ENCODE peak calls at places on chromosome 15, in five cellular contexts. One of them, this sample, is unnamed.
A peak's percentile ranks its signal among the peaks of the same experiment; 100 is the strongest.

GRCh38 chr15:67116742-67117141 is 51.3 kb downstream of the SMAD3 start:
- DNase-seq in IMR-90: peak; percentile 73
- DNase-seq in ovary: no peak
- DNase-seq in stomach: no peak
- DNase-seq in testis: no peak
- DNase-seq in this sample: no peak

GRCh38 chr15:22942877-22943276 is 37.3 kb downstream of the CYFIP1 start:
- DNase-seq in IMR-90: no peak
- DNase-seq in ovary: no peak
- DNase-seq in stomach: no peak
- DNase-seq in testis: no peak
- DNase-seq in this sample: no peak

GRCh38 chr15:67820992-67821783 is 4.1 kb upstream of the SKOR1 start:
- DNase-seq in IMR-90: peak; percentile 51
- DNase-seq in ovary: peak; percentile 82
- DNase-seq in stomach: peak; percentile 47
- DNase-seq in testis: peak; percentile 66
- DNase-seq in this sample: peak; percentile 46

GRCh38 chr15:70264014-70264492 is 166.3 kb upstream of the TLE3 start:
- DNase-seq in IMR-90: no peak
- DNase-seq in ovary: peak; percentile 44
- DNase-seq in stomach: no peak
- DNase-seq in testis: peak; percentile 31
- DNase-seq in this sample: no peak

GRCh38 chr15:50183112-50183794 is 1.3 kb downstream of the SLC27A2 start:
- DNase-seq in IMR-90: no peak
- DNase-seq in ovary: no peak
- DNase-seq in stomach: no peak
- DNase-seq in testis: no peak
- DNase-seq in this sample: no peak

GRCh38 chr15:51750942-51751686 is at the start of gene TMOD2:
- DNase-seq in IMR-90: peak; percentile 26
- DNase-seq in ovary: peak; percentile 63
- DNase-seq in stomach: peak; percentile 53
- DNase-seq in testis: peak; percentile 55
- DNase-seq in this sample: peak; percentile 62

GRCh38 chr15:65939901-65940617 is 70.8 kb downstream of the RAB11A start:
- DNase-seq in IMR-90: peak; percentile 79
- DNase-seq in ovary: no peak
- DNase-seq in stomach: peak; percentile 52
- DNase-seq in testis: no peak
- DNase-seq in this sample: peak; percentile 10

GRCh38 chr15:96326551-96327154 is 3.8 kb upstream of the NR2F2 start:
- DNase-seq in IMR-90: no peak
- DNase-seq in ovary: peak; percentile 70
- DNase-seq in stomach: peak; percentile 61
- DNase-seq in testis: no peak
- DNase-seq in this sample: no peak

GRCh38 chr15:98609144-98609852 is 39.0 kb upstream of the IGF1R start:
- DNase-seq in IMR-90: peak; percentile 40
- DNase-seq in ovary: no peak
- DNase-seq in stomach: no peak
- DNase-seq in testis: no peak
- DNase-seq in this sample: no peak

GRCh38 chr15:43922021-43922420 is 95.2 kb downstream of the WDR76 start:
- DNase-seq in IMR-90: peak; percentile 73
- DNase-seq in ovary: no peak
- DNase-seq in stomach: no peak
- DNase-seq in testis: no peak
- DNase-seq in this sample: no peak

GRCh38 chr15:29937956-29938355 is 115.7 kb upstream of the TJP1 start:
- DNase-seq in IMR-90: peak; percentile 91
- DNase-seq in ovary: no peak
- DNase-seq in stomach: no peak
- DNase-seq in testis: no peak
- DNase-seq in this sample: no peak

DNA sequence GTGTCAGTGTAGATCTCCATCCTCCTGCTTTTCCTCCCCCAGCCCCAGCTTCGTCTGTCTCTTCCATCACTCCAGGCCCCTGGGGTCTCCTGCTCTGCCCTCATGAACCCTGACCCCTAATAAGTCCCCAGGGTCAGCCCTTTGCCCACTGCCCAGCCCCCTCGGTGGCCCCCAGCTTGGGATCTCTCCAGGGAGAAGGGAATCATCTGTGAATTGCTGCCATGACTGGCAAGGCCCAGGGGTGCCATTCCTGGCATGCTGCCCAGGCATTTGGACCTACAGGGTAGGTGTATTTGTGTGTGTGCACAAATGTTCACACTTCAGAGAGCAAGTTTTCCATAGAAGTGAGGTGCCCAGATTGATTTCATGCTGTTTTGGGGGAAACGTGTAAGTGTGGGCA is 5.9 kb upstream of the TBC1D21 start:
- DNase-seq in IMR-90: no peak
- DNase-seq in ovary: peak; percentile 60
- DNase-seq in stomach: no peak
- DNase-seq in testis: no peak
- DNase-seq in this sample: no peak
- H3K27me3 ChIP-seq in IMR-90: peaks cover 66% of the 10 kb centered on the region
- H3K27me3 ChIP-seq in ovary: no peaks in the 10 kb centered on the region
- H3K27me3 ChIP-seq in stomach: no peaks in the 10 kb centered on the region
- H3K27me3 ChIP-seq in testis: no peaks in the 10 kb centered on the region
- H3K27me3 ChIP-seq in this sample: no peaks in the 10 kb centered on the region

GRCh38 chr15:56933420-56934210 is 15.2 kb downstream of the TCF12 start:
- DNase-seq in IMR-90: no peak
- DNase-seq in ovary: no peak
- DNase-seq in stomach: no peak
- DNase-seq in testis: no peak
- DNase-seq in this sample: no peak

GRCh38 chr15:56929389-56929788 is 10.9 kb downstream of the TCF12 start:
- DNase-seq in IMR-90: peak; percentile 81
- DNase-seq in ovary: no peak
- DNase-seq in stomach: no peak
- DNase-seq in testis: no peak
- DNase-seq in this sample: no peak

GRCh38 chr15:56931674-56932507 is 13.4 kb downstream of the TCF12 start:
- DNase-seq in IMR-90: no peak
- DNase-seq in ovary: no peak
- DNase-seq in stomach: no peak
- DNase-seq in testis: no peak
- DNase-seq in this sample: no peak

GRCh38 chr15:56929933-56930332 is 11.5 kb downstream of the TCF12 start:
- DNase-seq in IMR-90: no peak
- DNase-seq in ovary: no peak
- DNase-seq in stomach: no peak
- DNase-seq in testis: no peak
- DNase-seq in this sample: no peak

DNA sequence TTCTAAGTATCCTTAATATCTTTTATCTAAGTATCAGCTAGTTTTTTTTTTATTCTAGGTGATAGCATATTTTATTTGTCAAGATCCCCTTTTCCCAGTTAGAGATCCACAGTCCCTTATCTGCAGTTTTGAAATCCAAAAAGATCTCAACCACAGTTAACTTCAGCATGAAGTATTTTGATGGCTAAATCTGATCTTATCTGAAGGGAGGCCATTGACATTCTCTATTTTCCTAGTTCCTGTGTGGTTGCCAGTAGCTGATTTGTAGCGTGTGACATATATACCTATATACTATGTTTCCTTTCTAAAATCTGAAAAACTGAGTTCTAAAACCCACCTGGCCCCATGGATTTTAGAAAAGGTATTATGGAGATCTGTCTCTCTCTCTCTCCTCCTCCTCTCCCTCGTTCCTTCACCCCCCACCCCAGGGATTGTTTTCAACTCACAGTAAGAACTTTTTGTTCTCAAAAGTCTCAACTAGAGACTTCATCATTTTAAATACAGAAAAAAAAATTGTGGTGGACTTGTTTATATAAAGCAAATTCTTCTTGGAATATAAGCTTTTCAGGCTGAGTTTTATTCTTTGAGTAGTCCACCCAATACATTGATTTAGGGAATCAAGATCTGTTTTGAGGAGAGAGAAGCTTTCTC is 12.3 kb downstream of the TCF12 start:
- DNase-seq in IMR-90: peak; percentile 22
- DNase-seq in ovary: no peak
- DNase-seq in stomach: no peak
- DNase-seq in testis: peak; percentile 25
- DNase-seq in this sample: no peak
- H3K4me3 ChIP-seq in IMR-90: no peak overlapping the region
- H3K4me3 ChIP-seq in ovary: no peak overlapping the region
- H3K4me3 ChIP-seq in stomach: no peak overlapping the region
- H3K4me3 ChIP-seq in testis: no peak overlapping the region
- H3K4me3 ChIP-seq in this sample: no peak overlapping the region

DNA sequence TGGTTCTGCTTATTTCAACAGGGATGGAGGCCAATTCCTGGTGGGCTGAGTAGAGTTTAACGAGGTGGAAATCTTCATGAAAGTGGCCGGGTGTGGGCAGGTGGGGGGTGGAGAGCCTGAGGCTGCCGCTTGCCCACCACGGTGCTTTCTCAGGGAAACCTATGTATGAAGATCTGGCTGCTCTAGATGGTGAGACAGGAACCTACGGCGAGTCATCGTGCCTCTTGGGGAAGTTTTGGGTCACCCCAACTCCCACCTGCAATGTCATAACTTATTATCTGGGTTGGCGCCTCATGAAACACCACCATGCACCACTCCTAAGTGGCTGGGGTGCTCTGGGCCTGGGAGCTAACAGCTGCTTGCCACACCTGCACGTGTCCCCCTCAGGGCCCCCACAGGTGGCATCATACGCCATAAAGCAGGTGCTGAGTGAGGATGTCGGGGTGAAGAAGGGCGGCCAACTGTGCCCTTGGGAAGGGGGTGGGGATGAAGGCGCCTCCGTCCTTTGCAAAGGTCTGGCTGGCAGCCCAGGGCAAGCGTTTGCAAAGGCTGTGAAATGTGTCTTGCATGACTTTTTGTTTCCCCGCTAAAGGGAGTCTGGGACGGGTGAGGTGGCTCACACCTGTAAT is 27.9 kb upstream of the SNRPA1 start:
- DNase-seq in IMR-90: no peak
- DNase-seq in ovary: no peak
- DNase-seq in stomach: no peak
- DNase-seq in testis: no peak
- DNase-seq in this sample: peak; percentile 3
- TF ChIP-seq POLR2A in IMR-90: no peak
- TF ChIP-seq POLR2A in ovary: no peak
- TF ChIP-seq POLR2A in stomach: no peak
- TF ChIP-seq POLR2A in testis: no peak
- TF ChIP-seq POLR2A in this sample: no peak

DNA sequence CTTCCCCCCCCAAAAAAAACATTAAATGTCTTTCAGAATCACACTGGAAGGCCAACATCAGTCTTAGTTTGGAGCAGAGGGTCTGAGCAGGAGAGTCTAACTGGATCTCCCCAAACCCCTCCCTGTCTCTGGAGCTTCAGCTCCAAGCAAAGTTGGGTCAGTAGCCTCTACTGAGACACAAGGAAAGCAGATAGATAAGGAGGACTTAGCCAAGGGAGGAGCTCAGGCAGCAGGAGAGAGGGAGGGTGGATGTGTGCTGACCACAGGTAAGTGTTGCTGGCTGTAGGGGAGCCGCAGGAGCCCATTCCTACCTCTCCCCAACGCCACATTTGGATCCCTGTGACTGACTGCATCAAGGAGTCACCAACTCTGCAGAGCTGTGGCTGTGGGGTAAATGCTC is 7.0 kb downstream of the PLCB2 start:
- DNase-seq in IMR-90: no peak
- DNase-seq in ovary: no peak
- DNase-seq in stomach: no peak
- DNase-seq in testis: no peak
- DNase-seq in this sample: no peak
- H3K27me3 ChIP-seq in IMR-90: peaks cover 66% of the 10 kb centered on the region
- H3K27me3 ChIP-seq in ovary: no peaks in the 10 kb centered on the region
- H3K27me3 ChIP-seq in stomach: no peaks in the 10 kb centered on the region
- H3K27me3 ChIP-seq in testis: no peaks in the 10 kb centered on the region
- H3K27me3 ChIP-seq in this sample: no peaks in the 10 kb centered on the region

GRCh38 chr15:80127911-80128310 is 24.9 kb upstream of the FAH start:
- DNase-seq in IMR-90: peak; percentile 59
- DNase-seq in ovary: no peak
- DNase-seq in stomach: no peak
- DNase-seq in testis: no peak
- DNase-seq in this sample: no peak

GRCh38 chr15:80120636-80121035 is 32.2 kb upstream of the FAH start:
- DNase-seq in IMR-90: no peak
- DNase-seq in ovary: no peak
- DNase-seq in stomach: no peak
- DNase-seq in testis: no peak
- DNase-seq in this sample: no peak

GRCh38 chr15:80118956-80119355 is 33.8 kb upstream of the FAH start:
- DNase-seq in IMR-90: no peak
- DNase-seq in ovary: no peak
- DNase-seq in stomach: no peak
- DNase-seq in testis: no peak
- DNase-seq in this sample: no peak

GRCh38 chr15:80121546-80121945 is 31.3 kb upstream of the FAH start:
- DNase-seq in IMR-90: no peak
- DNase-seq in ovary: no peak
- DNase-seq in stomach: no peak
- DNase-seq in testis: no peak
- DNase-seq in this sample: no peak

DNA sequence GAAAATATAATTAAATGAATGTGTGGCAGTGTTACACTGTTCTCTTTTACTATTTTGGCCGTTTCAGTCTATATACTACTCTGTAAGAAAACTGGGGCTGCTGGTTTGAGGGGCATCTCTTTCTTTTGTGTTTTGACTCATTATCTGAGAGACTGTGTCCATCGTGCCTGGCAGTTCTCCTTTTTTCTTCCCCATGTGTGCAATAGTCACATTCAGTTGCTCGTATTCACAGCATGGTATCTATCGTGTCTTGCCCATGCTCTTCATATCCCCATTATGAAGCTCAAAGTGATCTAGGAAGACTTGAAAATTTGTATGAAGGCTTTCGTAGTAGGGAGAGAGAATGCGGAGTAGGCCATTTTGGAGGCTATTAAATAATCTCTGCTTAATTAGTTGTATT is 29.8 kb upstream of the FAH start:
- DNase-seq in IMR-90: no peak
- DNase-seq in ovary: no peak
- DNase-seq in stomach: no peak
- DNase-seq in testis: no peak
- DNase-seq in this sample: no peak
- H3K4me3 ChIP-seq in IMR-90: no peak overlapping the region
- H3K4me3 ChIP-seq in ovary: no peak overlapping the region
- H3K4me3 ChIP-seq in stomach: no peak overlapping the region
- H3K4me3 ChIP-seq in testis: no peak overlapping the region
- H3K4me3 ChIP-seq in this sample: no peak overlapping the region

GRCh38 chr15:92879949-92880725 is 20.0 kb upstream of the CHD2 start:
- DNase-seq in IMR-90: no peak
- DNase-seq in ovary: no peak
- DNase-seq in stomach: no peak
- DNase-seq in testis: no peak
- DNase-seq in this sample: no peak

GRCh38 chr15:92881570-92881837 is 18.6 kb upstream of the CHD2 start:
- DNase-seq in IMR-90: no peak
- DNase-seq in ovary: no peak
- DNase-seq in stomach: no peak
- DNase-seq in testis: no peak
- DNase-seq in this sample: no peak

GRCh38 chr15:92877000-92877399 is 23.1 kb upstream of the CHD2 start:
- DNase-seq in IMR-90: no peak
- DNase-seq in ovary: no peak
- DNase-seq in stomach: no peak
- DNase-seq in testis: no peak
- DNase-seq in this sample: no peak

GRCh38 chr15:92880796-92881569 is 19.1 kb upstream of the CHD2 start:
- DNase-seq in IMR-90: no peak
- DNase-seq in ovary: no peak
- DNase-seq in stomach: no peak
- DNase-seq in testis: no peak
- DNase-seq in this sample: no peak

GRCh38 chr15:92878593-92879053 is 21.5 kb upstream of the CHD2 start:
- DNase-seq in IMR-90: no peak
- DNase-seq in ovary: no peak
- DNase-seq in stomach: no peak
- DNase-seq in testis: peak; percentile 40
- DNase-seq in this sample: peak; percentile 47
- TF ChIP-seq POLR2A in IMR-90: no peak
- TF ChIP-seq POLR2A in ovary: no peak
- TF ChIP-seq POLR2A in stomach: no peak
- TF ChIP-seq POLR2A in testis: no peak
- TF ChIP-seq POLR2A in this sample: peak; percentile 46